ENCODE peak calls at places on chromosomes 13 and 19, in four cellular contexts. W is PC-3, M is BE2C, Z is stomach. K is an unnamed sample.

GRCh38 chr19:12578641-12579040 is 27.4 kb upstream of the ZNF564 start:
- DNase-seq in W (no peak), M (no peak), Z (no peak), K (no peak)

GRCh38 chr19:15291089-15291488 is 41.2 kb downstream of the BRD4 start:
- DNase-seq in W (no peak), M (no peak), Z (no peak), K (no peak)

GRCh38 chr19:33292595-33293254 is 9.6 kb downstream of the CEBPA start:
- DNase-seq in W (peak), M (no peak), Z (no peak), K (peak)

GRCh38 chr13:24212674-24213073 is 52.2 kb downstream of the SPATA13 start:
- DNase-seq in W (no peak), M (no peak), Z (no peak), K (peak)

GRCh38 chr19:16435238-16435911 is 36.4 kb downstream of the EPS15L1 start:
- DNase-seq in W (no peak), M (no peak), Z (no peak), K (peak)

GRCh38 chr13:23579072-23579885 is 9.1 kb downstream of the TNFRSF19 start:
- DNase-seq in W (peak), M (peak), Z (peak), K (peak)

GRCh38 chr19:36110487-36111199 is at the start of gene OVOL3:
- DNase-seq in W (no peak), M (no peak), Z (no peak), K (no peak)

GRCh38 chr19:9324584-9324962 is 594 bp downstream of the ZNF559 start:
- DNase-seq in W (no peak), M (no peak), Z (no peak), K (no peak)

GRCh38 chr13:93690139-93690538 is 463.5 kb downstream of the GPC6 start:
- DNase-seq in W (peak), M (no peak), Z (no peak), K (no peak)

GRCh38 chr19:28313633-28314032 is 899.3 kb downstream of the UQCRFS1 start:
- DNase-seq in W (peak), M (no peak), Z (no peak), K (no peak)

GRCh38 chr19:14683439-14683838 is 6.4 kb upstream of the ZNF333 start:
- DNase-seq in W (no peak), M (no peak), Z (no peak), K (no peak)

GRCh38 chr19:14507704-14508246 is 10.4 kb downstream of the DNAJB1 start:
- DNase-seq in W (peak), M (no peak), Z (no peak), K (no peak)

GRCh38 chr19:34481861-34482379 is 362 bp downstream of the WTIP start:
- DNase-seq in W (peak), M (no peak), Z (no peak), K (no peak)

GRCh38 chr19:32165750-32166149 is 179.7 kb upstream of the ZNF507 start:
- DNase-seq in W (no peak), M (no peak), Z (no peak), K (no peak)

GRCh38 chr13:106008540-106008939 is 526.9 kb downstream of the EFNB2 start:
- DNase-seq in W (no peak), M (no peak), Z (no peak), K (no peak)

DNA sequence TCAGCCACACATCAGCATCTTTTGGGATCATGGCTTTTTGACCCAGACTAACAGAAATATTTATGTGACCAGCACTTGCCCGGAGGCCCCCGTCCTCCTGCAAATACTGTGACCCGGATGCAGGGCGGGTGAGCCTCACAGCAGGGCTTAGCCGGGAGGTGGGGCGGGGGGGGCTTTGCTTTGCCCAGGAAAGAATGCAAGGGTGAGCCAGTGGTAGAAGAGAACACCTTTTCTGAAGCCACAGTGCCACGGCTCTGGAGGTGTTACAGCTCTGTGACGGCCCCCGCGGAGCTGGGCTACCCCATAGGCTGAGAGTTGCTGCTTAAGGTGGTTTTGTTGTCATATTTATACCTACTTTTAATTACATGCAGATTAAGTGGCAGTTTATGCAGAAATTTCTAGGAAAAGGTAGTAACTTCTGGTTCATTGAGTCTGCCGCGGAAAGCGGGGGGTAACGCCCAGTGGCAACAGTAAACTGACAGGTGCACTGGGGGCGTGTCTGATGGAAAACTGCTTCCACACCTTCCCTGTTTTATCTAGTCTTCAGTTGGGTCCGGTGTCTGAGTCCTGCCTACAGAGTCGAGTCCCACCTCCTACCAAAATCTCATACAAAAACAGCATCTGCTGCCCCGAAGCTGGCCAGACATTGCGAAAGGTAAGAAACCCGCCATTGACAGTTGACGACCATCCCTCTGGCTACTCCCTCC is 187.9 kb downstream of the TEX29 start:
- DNase-seq in W (no peak), M (no peak), Z (peak), K (no peak)
- TF ChIP-seq CTCF in W (no peak), M (no peak), Z (no peak), K (no peak)

GRCh38 chr13:64958106-64958505 is 2272.0 kb downstream of the PCDH9 start:
- DNase-seq in W (no peak), M (no peak), Z (no peak), K (no peak)

DNA sequence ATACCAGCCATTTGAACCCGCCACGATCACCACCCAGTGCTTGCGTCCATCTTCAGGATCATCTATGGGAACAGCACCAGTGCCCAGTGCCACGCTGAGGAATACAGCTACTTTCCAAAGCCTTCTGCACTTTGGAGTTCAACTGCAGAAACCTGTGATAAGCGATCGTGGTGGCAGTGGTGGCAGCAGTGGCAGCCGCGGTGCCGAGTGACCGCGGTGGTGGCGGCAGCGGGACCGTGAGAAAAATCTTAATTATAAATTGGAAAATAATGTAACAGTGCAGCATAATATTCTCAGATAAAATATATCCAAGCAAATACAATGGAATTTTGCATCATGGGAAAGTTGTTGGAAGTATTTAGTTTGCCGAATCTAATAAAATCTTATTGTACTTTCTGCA is 2270.9 kb downstream of the PCDH9 start:
- DNase-seq in W (no peak), M (no peak), Z (no peak), K (no peak)
- TF ChIP-seq CTCF in W (no peak), M (no peak), Z (no peak), K (no peak)

DNA sequence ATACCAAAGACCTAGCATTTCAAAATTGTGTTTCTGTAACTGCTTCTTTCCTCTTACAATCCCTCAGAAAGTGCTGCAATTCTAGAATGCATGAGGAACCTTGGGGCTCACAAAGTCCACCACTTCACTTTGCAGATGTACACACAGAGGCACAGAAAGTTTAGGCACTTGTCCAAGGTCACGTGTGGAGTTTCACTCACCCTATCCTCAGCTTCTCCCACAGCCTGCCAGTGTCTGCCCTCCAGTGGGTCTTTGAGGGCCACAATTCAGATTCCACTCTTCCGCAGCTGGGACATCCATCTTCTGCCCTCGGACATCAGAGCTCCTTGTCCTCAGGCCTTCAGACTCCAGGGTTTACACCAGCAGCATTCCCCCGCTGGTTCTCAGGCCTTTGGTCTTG is 210.5 kb upstream of the SERP2 start:
- DNase-seq in W (no peak), M (no peak), Z (no peak), K (no peak)
- TF ChIP-seq CTCF in W (no peak), M (no peak), Z (no peak), K (no peak)

GRCh38 chr13:52006491-52007245 is 4.6 kb downstream of the ATP7B start:
- DNase-seq in W (no peak), M (no peak), Z (no peak), K (no peak)

GRCh38 chr13:52003551-52003950 is 7.7 kb downstream of the ATP7B start:
- DNase-seq in W (no peak), M (no peak), Z (no peak), K (no peak)

GRCh38 chr13:52002361-52002760 is 8.9 kb downstream of the ATP7B start:
- DNase-seq in W (no peak), M (no peak), Z (no peak), K (no peak)

GRCh38 chr13:52001120-52001731 is 10.0 kb downstream of the ATP7B start:
- DNase-seq in W (peak), M (no peak), Z (no peak), K (no peak)

DNA sequence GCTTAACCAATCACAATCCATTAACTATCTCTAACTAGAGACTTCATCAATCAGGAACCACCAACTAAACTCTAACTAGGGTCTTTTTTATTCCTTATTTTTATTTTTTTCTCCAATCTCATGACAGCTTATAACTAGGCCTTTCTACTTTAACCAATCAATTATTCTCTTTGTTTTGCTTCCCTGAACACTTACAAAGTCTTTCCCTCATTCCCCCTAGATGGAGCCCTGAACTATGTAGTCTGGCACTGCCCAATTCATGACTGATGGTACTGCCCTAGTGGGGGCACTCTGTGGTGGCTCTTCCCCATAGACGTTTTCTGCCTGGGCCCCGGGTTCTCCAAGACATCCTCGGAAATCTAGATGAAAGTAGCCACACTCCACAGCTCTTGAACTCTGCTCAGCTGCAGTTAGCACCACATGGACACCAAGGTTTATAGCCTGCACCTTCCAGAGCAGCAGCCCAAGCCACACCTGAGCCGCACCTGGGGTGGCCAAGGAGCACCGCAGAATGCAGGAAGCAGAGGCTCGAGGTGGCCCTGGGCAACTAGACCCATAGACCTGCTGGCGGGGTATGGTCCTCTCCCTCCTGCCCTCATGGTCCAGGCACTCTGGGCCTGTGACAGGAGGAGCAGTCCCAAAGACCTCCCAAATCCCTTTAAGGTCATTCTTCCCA is 6.6 kb downstream of the ATP7B start:
- DNase-seq in W (no peak), M (no peak), Z (no peak), K (no peak)
- TF ChIP-seq CTCF in W (no peak), M (no peak), Z (no peak), K (no peak)

GRCh38 chr13:43787518-43787891 is 733 bp upstream of the ENOX1 start:
- DNase-seq in W (peak), M (peak), Z (no peak), K (no peak)

GRCh38 chr13:43797869-43798268 is 11.1 kb upstream of the ENOX1 start:
- DNase-seq in W (no peak), M (no peak), Z (no peak), K (no peak)

GRCh38 chr13:43787998-43788397 is 1.2 kb upstream of the ENOX1 start:
- DNase-seq in W (peak), M (peak), Z (no peak), K (no peak)

GRCh38 chr13:43797154-43797553 is 10.4 kb upstream of the ENOX1 start:
- DNase-seq in W (no peak), M (no peak), Z (no peak), K (no peak)

GRCh38 chr13:43792456-43792855 is 5.7 kb upstream of the ENOX1 start:
- DNase-seq in W (peak), M (no peak), Z (no peak), K (no peak)
- TF ChIP-seq CTCF in W (no peak), M (no peak), Z (no peak), K (no peak)

DNA sequence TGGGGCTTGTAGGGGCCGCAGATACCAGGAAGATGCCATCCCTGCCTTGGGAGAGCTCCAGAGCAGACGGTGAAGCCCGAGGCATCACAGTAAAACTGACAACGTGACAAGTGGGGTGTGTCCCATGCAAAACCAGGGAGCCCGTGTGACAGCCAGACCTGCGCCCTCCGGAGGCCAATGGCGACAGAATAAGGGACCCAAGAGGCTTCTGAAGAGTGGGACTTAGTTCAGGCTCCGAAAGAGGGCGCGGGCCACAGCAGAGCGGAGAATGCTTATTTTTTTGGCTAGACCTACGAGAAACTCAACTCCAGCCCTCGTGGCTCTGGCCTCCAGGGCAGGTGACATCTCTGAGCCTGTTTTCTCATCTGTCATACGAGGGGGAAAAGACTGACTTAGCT is 23.1 kb downstream of the DPP9 start:
- DNase-seq in W (no peak), M (no peak), Z (no peak), K (no peak)
- TF ChIP-seq CTCF in W (peak), M (peak), Z (no peak), K (no peak)